ENCODE peak calls at places on chromosomes 2 and 18, in eight cellular contexts. E is left lung; Q is pancreas; Z is mucosa of descending colon; N is PC-3; Y is fibroblast of lung; V is CD4-positive, alpha-beta memory T cell; L is DND-41. J is an unnamed sample. For H3K4me1, the result is how much of the 10 kb centered on the place peaks cover.

GRCh38 chr18:35474884-35475283 is 22.9 kb downstream of the INO80C start:
- DNase-seq in N (no peak), Y (no peak), Q (no peak), E (no peak), Z (no peak), V (no peak), L (no peak), J (no peak)

GRCh38 chr2:30178618-30179404 is 32.0 kb downstream of the YPEL5 start:
- DNase-seq in E (no peak), Y (peak), Z (no peak), L (no peak), V (no peak), Q (no peak), N (no peak), J (no peak)

GRCh38 chr2:10385501-10385900 is 62.6 kb downstream of the ODC1 start:
- DNase-seq in L (no peak), E (no peak), Y (no peak), V (no peak), Z (no peak), N (no peak), Q (no peak), J (no peak)

GRCh38 chr18:11885278-11885991 is 22.7 kb downstream of the MPPE1 start:
- DNase-seq in N (no peak), Z (peak), Q (no peak), E (no peak), Y (no peak), V (no peak), L (no peak), J (no peak)

GRCh38 chr2:201118121-201118956 is 2.4 kb downstream of the CFLAR start:
- DNase-seq in L (peak), Z (peak), E (peak), V (peak), Q (peak), Y (peak), N (peak), J (peak)

GRCh38 chr2:75208738-75209137 is 9.4 kb upstream of the TACR1 start:
- DNase-seq in N (peak), E (no peak), Z (no peak), Q (no peak), V (no peak), L (no peak), Y (no peak), J (no peak)

GRCh38 chr2:113762377-113763118 is 6.1 kb upstream of the SLC35F5 start:
- DNase-seq in Z (no peak), Y (peak), V (no peak), N (peak), Q (no peak), L (no peak), E (no peak), J (no peak)

GRCh38 chr2:120798569-120799215 is 63.0 kb downstream of the GLI2 start:
- DNase-seq in E (no peak), Q (no peak), L (no peak), Z (no peak), V (no peak), Y (no peak), N (no peak), J (no peak)

GRCh38 chr18:54981076-54981475 is 21.8 kb upstream of the CCDC68 start:
- DNase-seq in Q (no peak), Z (no peak), L (no peak), V (no peak), E (no peak), N (no peak), Y (no peak), J (no peak)

GRCh38 chr2:186058604-186059003 is 320.0 kb downstream of the FSIP2 start:
- DNase-seq in Q (no peak), N (no peak), Y (peak), L (no peak), E (no peak), Z (no peak), V (no peak), J (no peak)

GRCh38 chr18:62925031-62925688 is 209.8 kb downstream of the PHLPP1 start:
- DNase-seq in V (no peak), L (no peak), Q (no peak), Y (peak), Z (no peak), N (peak), E (no peak), J (no peak)

GRCh38 chr2:172168917-172169346 is 66.2 kb upstream of the DLX2 start:
- DNase-seq in E (no peak), V (no peak), L (no peak), Q (no peak), Z (no peak), Y (peak), N (peak), J (no peak)

GRCh38 chr2:178589337-178589736 is 109.1 kb downstream of the PLEKHA3 start:
- DNase-seq in Z (no peak), L (no peak), Y (no peak), V (no peak), N (no peak), E (no peak), Q (no peak), J (no peak)

GRCh38 chr2:161946489-161947107 is 127.4 kb downstream of the DPP4 start:
- DNase-seq in N (peak), Z (no peak), V (peak), Q (no peak), E (no peak), Y (peak), L (peak), J (no peak)

GRCh38 chr2:160336091-160336490 is 136.0 kb upstream of the ITGB6 start:
- DNase-seq in Z (no peak), E (no peak), N (no peak), L (no peak), Y (peak), V (no peak), Q (no peak), J (no peak)

GRCh38 chr2:155099784-155100183 is 401.3 kb downstream of the KCNJ3 start:
- DNase-seq in L (no peak), Q (no peak), V (no peak), E (peak), Z (no peak), N (peak), Y (no peak), J (no peak)

GRCh38 chr2:2877427-2877826 is 500.2 kb downstream of the EIPR1 start:
- DNase-seq in Y (no peak), E (no peak), V (no peak), Z (no peak), N (no peak), Q (no peak), L (no peak), J (no peak)

GRCh38 chr2:85221291-85221690 is 88.1 kb downstream of the TCF7L1 start:
- DNase-seq in Y (peak), E (no peak), Z (no peak), Q (no peak), L (no peak), N (no peak), V (no peak), J (no peak)

GRCh38 chr2:175205523-175205922 is 24.0 kb upstream of the ATP5MC3 start:
- DNase-seq in N (peak), Y (peak), L (no peak), Z (no peak), V (no peak), Q (no peak), E (no peak), J (no peak)

GRCh38 chr2:230410861-230411464 is 5.0 kb upstream of the SP100 start:
- DNase-seq in Z (no peak), Y (no peak), Q (no peak), N (no peak), E (no peak), L (peak), V (no peak), J (no peak)

GRCh38 chr18:9596257-9596656 is 18.1 kb downstream of the PPP4R1 start:
- DNase-seq in Z (no peak), E (no peak), Y (no peak), Q (no peak), V (no peak), N (no peak), L (no peak), J (no peak)

GRCh38 chr2:239836021-239836765 is 188.9 kb downstream of the NDUFA10 start:
- DNase-seq in Y (no peak), Q (no peak), L (peak), Z (no peak), N (no peak), E (peak), V (no peak), J (peak)

GRCh38 chr2:84701880-84702279 is 179.0 kb downstream of the TRABD2A start:
- DNase-seq in Y (peak), Z (no peak), N (peak), V (no peak), Q (no peak), E (no peak), L (no peak), J (no peak)

GRCh38 chr2:74440378-74441110 is 1.2 kb downstream of the RTKN start:
- DNase-seq in L (peak), V (no peak), Y (peak), N (peak), Q (peak), Z (peak), E (peak), J (peak)

GRCh38 chr2:187679454-187679853 is 125.2 kb upstream of the TFPI start:
- DNase-seq in L (no peak), Z (no peak), Y (no peak), E (no peak), Q (no peak), N (no peak), V (no peak), J (no peak)

GRCh38 chr18:7566587-7567486 is at the start of gene PTPRM:
- DNase-seq in V (peak), N (peak), Q (peak), E (peak), L (no peak), Z (peak), Y (peak), J (peak)

GRCh38 chr2:187842978-187843847 is 289.0 kb upstream of the TFPI start:
- DNase-seq in E (no peak), Y (peak), Z (no peak), Q (no peak), V (no peak), L (no peak), N (peak), J (no peak)

GRCh38 chr18:69948919-69949537 is 1.4 kb upstream of the CD226 start:
- DNase-seq in N (no peak), Q (no peak), E (no peak), Z (no peak), Y (peak), V (no peak), L (no peak), J (no peak)

GRCh38 chr2:163808406-163808805 is 72.6 kb upstream of the FIGN start:
- DNase-seq in V (no peak), L (no peak), N (no peak), E (no peak), Q (no peak), Y (no peak), Z (no peak), J (no peak)

GRCh38 chr18:25787281-25787680 is 303.1 kb downstream of the SS18 start:
- DNase-seq in V (no peak), Z (no peak), L (no peak), N (no peak), Q (no peak), Y (no peak), E (no peak), J (no peak)

GRCh38 chr2:99084256-99084655 is 57.3 kb upstream of the C2orf15 start:
- DNase-seq in N (no peak), Z (no peak), L (no peak), Y (no peak), Q (no peak), V (no peak), E (no peak), J (no peak)

GRCh38 chr18:24972577-24972976 is 379.4 kb downstream of the ZNF521 start:
- DNase-seq in V (no peak), Q (no peak), Z (no peak), L (no peak), E (no peak), N (no peak), Y (no peak), J (no peak)

GRCh38 chr2:69211111-69211510 is 175.9 kb downstream of the GFPT1 start:
- DNase-seq in V (no peak), E (no peak), Z (no peak), N (no peak), Q (no peak), Y (no peak), L (no peak), J (no peak)

GRCh38 chr2:111975819-111976218 is 77.4 kb downstream of the MERTK start:
- DNase-seq in E (no peak), V (no peak), Q (no peak), Y (no peak), N (peak), L (no peak), Z (no peak), J (no peak)

GRCh38 chr2:111972955-111973565 is 74.7 kb downstream of the MERTK start:
- DNase-seq in Z (peak), E (no peak), Q (no peak), V (no peak), N (peak), Y (peak), L (no peak), J (no peak)

GRCh38 chr2:111975053-111975552 is 76.7 kb downstream of the MERTK start:
- DNase-seq in Q (no peak), Y (peak), L (no peak), Z (no peak), V (no peak), N (peak), E (no peak), J (no peak)

GRCh38 chr2:111970453-111970852 is 72.0 kb downstream of the MERTK start:
- DNase-seq in Q (no peak), V (no peak), L (no peak), N (no peak), E (no peak), Z (no peak), Y (no peak), J (no peak)

GRCh38 chr2:111973701-111974100 is 75.3 kb downstream of the MERTK start:
- DNase-seq in N (no peak), L (no peak), Y (no peak), Q (no peak), E (no peak), Z (no peak), V (no peak), J (no peak)
- H3K4me1 ChIP-seq in N (under half), L (under half), Y (under half), Q (under half), E (under half), Z (under half), V (under half), J (under half)

DNA sequence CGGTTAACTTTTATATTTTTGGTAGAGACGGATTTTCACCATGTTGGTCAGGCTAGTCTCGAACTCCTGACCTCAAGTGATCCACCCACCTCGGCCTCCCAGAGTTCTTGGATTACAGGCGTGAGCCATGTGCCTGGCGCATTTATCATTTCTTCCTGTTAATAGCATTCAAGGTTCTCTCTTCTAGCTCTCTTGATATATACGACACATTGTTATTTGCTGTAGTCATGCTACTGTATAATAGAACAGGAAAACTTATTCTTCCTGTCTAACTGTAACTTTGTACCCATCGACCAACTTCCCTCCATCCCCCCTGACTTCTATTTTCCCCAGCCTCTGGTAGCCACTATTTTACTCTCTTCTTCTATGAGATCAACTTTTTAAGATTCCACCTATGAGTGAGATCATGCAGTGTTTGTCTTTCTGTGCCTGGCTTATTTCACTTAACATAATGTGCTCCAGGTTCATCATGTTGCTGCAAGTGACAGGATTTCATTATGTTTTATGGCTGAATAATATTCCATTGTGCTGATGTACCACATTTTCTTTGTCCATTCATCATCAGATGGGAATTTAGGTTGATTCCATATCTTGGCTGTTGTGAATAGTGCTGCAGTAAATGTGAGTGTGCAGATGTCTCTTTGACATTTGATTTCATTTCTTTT is 205.0 kb downstream of the PRKCE start:
- DNase-seq in N (no peak), V (no peak), Z (no peak), E (no peak), Y (no peak), Q (no peak), L (no peak), J (no peak)
- H3K4me1 ChIP-seq in N (under half), V (under half), Z (under half), E (half or more), Y (under half), Q (under half), L (under half), J (under half)

DNA sequence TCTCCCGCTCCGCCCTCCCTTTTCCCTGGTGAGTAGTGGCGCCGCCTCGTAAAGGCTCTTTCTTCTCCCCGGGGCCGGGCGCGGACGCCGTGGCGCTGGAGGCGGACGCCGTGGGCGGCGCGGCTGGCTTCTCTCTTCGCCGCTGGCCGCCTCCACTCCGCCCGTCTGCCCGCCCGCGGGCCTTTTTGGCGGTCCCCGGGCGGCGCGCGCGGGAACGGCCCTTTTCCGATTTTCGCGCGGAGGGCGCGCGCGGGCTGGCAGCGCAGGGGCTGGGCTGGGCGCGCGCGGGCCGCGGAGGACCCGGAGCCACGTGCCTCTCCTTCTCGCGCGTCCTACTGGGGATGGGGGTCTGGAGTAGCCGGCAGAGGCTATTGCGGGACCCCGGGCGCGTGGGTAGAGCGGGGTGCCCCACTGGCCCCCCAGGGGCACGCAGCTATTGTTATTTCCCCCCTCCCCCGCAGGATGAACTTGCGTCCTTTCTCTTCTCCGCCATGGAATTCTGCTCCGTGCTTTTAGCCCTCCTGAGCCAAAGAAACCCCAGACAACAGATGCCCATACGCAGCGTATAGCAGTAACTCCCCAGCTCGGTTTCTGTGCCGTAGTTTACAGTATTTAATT is 472 bp downstream of the SLC20A1 start:
- DNase-seq in Q (peak), Y (no peak), V (no peak), E (no peak), Z (peak), L (peak), N (no peak), J (no peak)
- H3K4me1 ChIP-seq in Q (under half), Y (under half), V (half or more), E (half or more), Z (under half), L (half or more), N (half or more), J (under half)

DNA sequence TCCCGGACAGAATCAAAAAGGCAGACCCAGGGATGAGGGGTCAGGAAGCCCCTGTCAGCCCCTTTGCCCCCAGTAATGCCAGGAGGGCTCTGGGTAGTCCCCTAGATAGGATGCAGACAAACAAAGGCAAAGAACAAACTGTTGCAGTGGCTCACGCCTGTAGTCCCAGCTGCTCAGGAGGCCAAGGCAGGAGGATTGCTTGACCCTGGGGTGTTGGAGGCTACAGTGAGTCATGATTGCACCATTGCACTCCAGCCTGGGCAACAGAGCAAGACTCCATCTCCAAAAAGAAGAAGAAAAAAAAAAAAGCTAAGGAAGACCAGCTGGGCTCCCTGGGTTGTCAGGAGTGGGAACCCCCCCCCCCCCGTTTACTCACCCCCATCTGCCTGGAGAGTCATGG is 24.4 kb upstream of the PTMA start:
- DNase-seq in Q (no peak), Z (no peak), Y (no peak), N (no peak), V (no peak), E (no peak), L (no peak), J (no peak)
- H3K4me1 ChIP-seq in Q (under half), Z (under half), Y (under half), N (under half), V (under half), E (under half), L (under half), J (under half)

GRCh38 chr2:232529806-232530547 is 4.0 kb downstream of the CHRND start:
- DNase-seq in N (no peak), Q (no peak), Y (no peak), L (no peak), E (peak), Z (peak), V (no peak), J (peak)
- H3K4me1 ChIP-seq in N (under half), Q (under half), Y (under half), L (under half), E (under half), Z (under half), V (under half), J (under half)

GRCh38 chr2:237797253-237797652 is 1.3 kb upstream of the RBM44 start:
- DNase-seq in Q (no peak), L (no peak), N (no peak), V (no peak), E (no peak), Z (no peak), Y (no peak), J (no peak)
- H3K4me1 ChIP-seq in Q (under half), L (under half), N (under half), V (under half), E (under half), Z (under half), Y (under half), J (under half)

DNA sequence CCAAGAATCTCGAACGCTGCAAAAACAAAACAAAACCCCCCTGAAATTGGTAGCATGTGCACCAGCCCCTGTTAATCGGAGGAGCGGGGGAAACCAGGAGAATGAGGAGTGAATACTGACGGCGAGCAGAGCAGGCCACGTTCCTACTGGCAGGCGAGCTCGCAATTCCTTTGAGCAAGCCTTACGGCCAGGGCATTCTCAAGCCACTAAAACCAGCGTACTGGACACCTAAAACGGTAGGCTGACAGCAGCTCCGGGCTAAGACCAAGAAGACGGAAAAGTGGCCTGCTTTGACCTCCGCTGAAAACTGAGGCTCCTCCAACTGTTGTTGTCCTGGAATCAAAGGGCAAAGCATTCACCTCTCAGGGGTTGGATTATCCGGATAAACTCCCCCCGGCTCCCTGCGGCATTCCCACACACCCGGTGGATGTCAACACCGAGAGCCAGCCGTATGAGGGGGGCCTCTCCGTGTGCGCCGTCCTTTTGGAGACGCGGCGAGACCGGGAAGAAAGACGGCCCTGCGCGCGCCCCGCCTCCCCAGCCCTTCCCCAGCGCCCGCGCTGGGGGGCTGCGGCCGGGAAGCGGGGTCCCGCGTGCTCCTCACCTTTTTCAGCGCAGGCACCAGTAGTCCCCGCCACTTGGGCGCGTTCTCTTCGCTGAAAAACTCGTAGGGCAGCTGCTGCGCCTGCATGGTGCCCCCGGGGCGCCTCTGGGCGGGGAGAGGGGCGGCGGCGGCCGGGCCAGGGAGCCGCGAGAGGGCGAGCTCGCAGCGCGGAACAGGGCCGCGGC is 925 bp downstream of the SOS1 start:
- DNase-seq in E (peak), V (peak), Y (peak), N (peak), Q (peak), Z (peak), L (peak), J (peak)
- H3K4me1 ChIP-seq in E (half or more), V (half or more), Y (under half), N (under half), Q (under half), Z (under half), L (half or more), J (under half)